ENCODE peak calls at places on chromosomes 2 and 18, in ten cellular contexts. One of them, this sample, is unnamed.

GRCh38 chr2:62465741-62466500 is 40.1 kb downstream of the TMEM17 start:
- DNase-seq in stomach: no peak
- DNase-seq in breast epithelium: no peak
- DNase-seq in suprapubic skin: no peak
- DNase-seq in HCT116: no peak
- DNase-seq in GM23338: peak; percentile 80
- DNase-seq in sigmoid colon: no peak
- DNase-seq in HL-60: no peak
- DNase-seq in HepG2: no peak
- DNase-seq in GM12892: no peak
- DNase-seq in this sample: no peak

GRCh38 chr2:211751853-211752252 is 786.7 kb downstream of the ERBB4 start:
- DNase-seq in GM12892: no peak
- DNase-seq in HCT116: no peak
- DNase-seq in breast epithelium: no peak
- DNase-seq in sigmoid colon: no peak
- DNase-seq in GM23338: no peak
- DNase-seq in HepG2: no peak
- DNase-seq in suprapubic skin: no peak
- DNase-seq in stomach: no peak
- DNase-seq in HL-60: no peak
- DNase-seq in this sample: no peak

GRCh38 chr2:47299555-47299954 is 103.4 kb upstream of the MSH2 start:
- DNase-seq in GM12892: no peak
- DNase-seq in sigmoid colon: no peak
- DNase-seq in HepG2: no peak
- DNase-seq in HL-60: no peak
- DNase-seq in HCT116: no peak
- DNase-seq in breast epithelium: no peak
- DNase-seq in stomach: no peak
- DNase-seq in suprapubic skin: no peak
- DNase-seq in GM23338: no peak
- DNase-seq in this sample: no peak

GRCh38 chr2:199690225-199690624 is 160.8 kb downstream of the FTCDNL1 start:
- DNase-seq in suprapubic skin: no peak
- DNase-seq in sigmoid colon: no peak
- DNase-seq in HCT116: no peak
- DNase-seq in GM12892: no peak
- DNase-seq in HepG2: no peak
- DNase-seq in stomach: no peak
- DNase-seq in breast epithelium: no peak
- DNase-seq in HL-60: no peak
- DNase-seq in GM23338: no peak
- DNase-seq in this sample: no peak

GRCh38 chr2:5140367-5140766 is 551.8 kb upstream of the SOX11 start:
- DNase-seq in GM23338: no peak
- DNase-seq in sigmoid colon: no peak
- DNase-seq in breast epithelium: no peak
- DNase-seq in HL-60: no peak
- DNase-seq in stomach: no peak
- DNase-seq in HepG2: no peak
- DNase-seq in HCT116: no peak
- DNase-seq in suprapubic skin: no peak
- DNase-seq in GM12892: no peak
- DNase-seq in this sample: no peak

GRCh38 chr18:12312936-12313335 is 4.9 kb downstream of the TUBB6 start:
- DNase-seq in GM23338: no peak
- DNase-seq in GM12892: no peak
- DNase-seq in breast epithelium: no peak
- DNase-seq in suprapubic skin: no peak
- DNase-seq in HL-60: no peak
- DNase-seq in HepG2: no peak
- DNase-seq in stomach: no peak
- DNase-seq in sigmoid colon: no peak
- DNase-seq in HCT116: no peak
- DNase-seq in this sample: no peak

GRCh38 chr2:50658883-50659282 is 373.0 kb downstream of the NRXN1 start:
- DNase-seq in suprapubic skin: no peak
- DNase-seq in HepG2: no peak
- DNase-seq in stomach: no peak
- DNase-seq in GM12892: no peak
- DNase-seq in HCT116: no peak
- DNase-seq in HL-60: no peak
- DNase-seq in GM23338: no peak
- DNase-seq in breast epithelium: no peak
- DNase-seq in sigmoid colon: no peak
- DNase-seq in this sample: no peak

GRCh38 chr2:51706220-51706619 is 674.3 kb upstream of the NRXN1 start:
- DNase-seq in GM12892: no peak
- DNase-seq in stomach: no peak
- DNase-seq in HCT116: no peak
- DNase-seq in HL-60: no peak
- DNase-seq in sigmoid colon: no peak
- DNase-seq in HepG2: no peak
- DNase-seq in GM23338: no peak
- DNase-seq in suprapubic skin: no peak
- DNase-seq in breast epithelium: no peak
- DNase-seq in this sample: no peak

GRCh38 chr2:88059979-88060906 is 4.7 kb upstream of the KRCC1 start:
- DNase-seq in sigmoid colon: no peak
- DNase-seq in GM23338: peak; percentile 77
- DNase-seq in HepG2: peak; percentile 60
- DNase-seq in breast epithelium: no peak
- DNase-seq in suprapubic skin: no peak
- DNase-seq in stomach: no peak
- DNase-seq in HL-60: peak; percentile 30
- DNase-seq in GM12892: peak; percentile 23
- DNase-seq in HCT116: peak; percentile 32
- DNase-seq in this sample: no peak

GRCh38 chr2:136101042-136101441 is 16.9 kb downstream of the CXCR4 start:
- DNase-seq in suprapubic skin: no peak
- DNase-seq in breast epithelium: no peak
- DNase-seq in GM12892: no peak
- DNase-seq in HL-60: no peak
- DNase-seq in stomach: no peak
- DNase-seq in HepG2: no peak
- DNase-seq in GM23338: no peak
- DNase-seq in sigmoid colon: no peak
- DNase-seq in HCT116: no peak
- DNase-seq in this sample: no peak

GRCh38 chr18:33201509-33201926 is 239.0 kb downstream of the CCDC178 start:
- DNase-seq in HCT116: no peak
- DNase-seq in HepG2: peak; percentile 22
- DNase-seq in HL-60: no peak
- DNase-seq in GM12892: no peak
- DNase-seq in stomach: no peak
- DNase-seq in GM23338: peak; percentile 89
- DNase-seq in breast epithelium: no peak
- DNase-seq in sigmoid colon: no peak
- DNase-seq in suprapubic skin: no peak
- DNase-seq in this sample: no peak

GRCh38 chr2:71807969-71808451 is 339.7 kb downstream of the CYP26B1 start:
- DNase-seq in suprapubic skin: peak; percentile 77
- DNase-seq in breast epithelium: no peak
- DNase-seq in stomach: no peak
- DNase-seq in HL-60: no peak
- DNase-seq in HCT116: no peak
- DNase-seq in GM12892: no peak
- DNase-seq in GM23338: no peak
- DNase-seq in HepG2: no peak
- DNase-seq in sigmoid colon: peak; percentile 87
- DNase-seq in this sample: no peak
- TF ChIP-seq POLR2AphosphoS5 in suprapubic skin: no peak
- TF ChIP-seq POLR2AphosphoS5 in breast epithelium: no peak
- TF ChIP-seq POLR2AphosphoS5 in stomach: peak; percentile 15
- TF ChIP-seq POLR2AphosphoS5 in HL-60: no peak
- TF ChIP-seq POLR2AphosphoS5 in HCT116: no peak
- TF ChIP-seq POLR2AphosphoS5 in GM12892: no peak
- TF ChIP-seq POLR2AphosphoS5 in GM23338: no peak
- TF ChIP-seq POLR2AphosphoS5 in HepG2: no peak
- TF ChIP-seq POLR2AphosphoS5 in sigmoid colon: peak; percentile 69
- TF ChIP-seq POLR2AphosphoS5 in this sample: no peak

DNA sequence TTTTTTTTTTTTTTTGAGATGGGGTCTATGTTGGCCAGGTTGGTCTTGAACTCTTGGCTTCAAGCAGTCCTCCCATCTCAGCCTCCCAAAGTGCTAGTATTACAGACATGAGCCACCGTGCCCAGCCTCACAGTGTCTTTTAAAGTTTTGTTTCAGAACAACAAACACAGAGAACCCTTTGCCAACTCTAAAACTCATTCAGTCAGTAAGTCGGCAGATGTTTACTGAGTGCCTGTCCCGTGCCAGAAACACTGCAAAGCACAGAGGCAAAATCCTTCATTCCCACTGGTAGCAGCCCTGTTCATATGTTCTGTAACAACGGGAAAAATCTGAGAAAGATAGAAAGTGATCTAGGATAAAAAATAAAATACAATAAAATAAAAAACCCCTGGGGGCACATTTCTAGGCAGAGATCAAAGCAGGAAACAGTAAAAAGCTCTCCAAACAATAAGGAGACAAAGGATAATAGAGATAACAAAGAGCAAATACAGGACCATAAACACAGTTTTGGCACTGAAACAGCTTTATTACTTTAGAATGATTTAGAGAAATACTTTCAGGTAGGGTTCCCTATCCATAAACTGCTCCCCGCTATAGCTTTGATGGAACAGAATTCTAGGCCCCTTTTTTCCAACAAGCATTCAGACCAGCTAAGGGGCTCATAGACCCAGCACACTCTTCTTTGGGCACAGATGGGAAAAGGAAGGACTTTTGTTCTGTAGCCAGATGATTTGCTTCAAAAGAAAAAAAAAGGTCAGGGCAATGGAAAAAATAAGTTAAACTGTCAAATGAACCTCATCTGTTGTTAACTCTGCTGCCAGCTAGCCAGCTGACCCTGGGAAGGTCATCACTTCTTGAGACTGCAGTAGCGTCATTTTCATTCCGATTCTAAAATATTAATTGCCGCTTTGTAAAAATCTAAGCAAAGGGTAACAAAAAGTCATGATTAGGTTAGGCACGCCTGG is 212.3 kb downstream of the CDH20 start:
- DNase-seq in breast epithelium: no peak
- DNase-seq in HCT116: no peak
- DNase-seq in HepG2: no peak
- DNase-seq in HL-60: no peak
- DNase-seq in stomach: no peak
- DNase-seq in suprapubic skin: no peak
- DNase-seq in GM12892: no peak
- DNase-seq in sigmoid colon: no peak
- DNase-seq in GM23338: no peak
- DNase-seq in this sample: no peak
- TF ChIP-seq POLR2AphosphoS5 in breast epithelium: no peak
- TF ChIP-seq POLR2AphosphoS5 in HCT116: no peak
- TF ChIP-seq POLR2AphosphoS5 in HepG2: no peak
- TF ChIP-seq POLR2AphosphoS5 in HL-60: no peak
- TF ChIP-seq POLR2AphosphoS5 in stomach: no peak
- TF ChIP-seq POLR2AphosphoS5 in suprapubic skin: no peak
- TF ChIP-seq POLR2AphosphoS5 in GM12892: no peak
- TF ChIP-seq POLR2AphosphoS5 in sigmoid colon: no peak
- TF ChIP-seq POLR2AphosphoS5 in GM23338: no peak
- TF ChIP-seq POLR2AphosphoS5 in this sample: no peak

DNA sequence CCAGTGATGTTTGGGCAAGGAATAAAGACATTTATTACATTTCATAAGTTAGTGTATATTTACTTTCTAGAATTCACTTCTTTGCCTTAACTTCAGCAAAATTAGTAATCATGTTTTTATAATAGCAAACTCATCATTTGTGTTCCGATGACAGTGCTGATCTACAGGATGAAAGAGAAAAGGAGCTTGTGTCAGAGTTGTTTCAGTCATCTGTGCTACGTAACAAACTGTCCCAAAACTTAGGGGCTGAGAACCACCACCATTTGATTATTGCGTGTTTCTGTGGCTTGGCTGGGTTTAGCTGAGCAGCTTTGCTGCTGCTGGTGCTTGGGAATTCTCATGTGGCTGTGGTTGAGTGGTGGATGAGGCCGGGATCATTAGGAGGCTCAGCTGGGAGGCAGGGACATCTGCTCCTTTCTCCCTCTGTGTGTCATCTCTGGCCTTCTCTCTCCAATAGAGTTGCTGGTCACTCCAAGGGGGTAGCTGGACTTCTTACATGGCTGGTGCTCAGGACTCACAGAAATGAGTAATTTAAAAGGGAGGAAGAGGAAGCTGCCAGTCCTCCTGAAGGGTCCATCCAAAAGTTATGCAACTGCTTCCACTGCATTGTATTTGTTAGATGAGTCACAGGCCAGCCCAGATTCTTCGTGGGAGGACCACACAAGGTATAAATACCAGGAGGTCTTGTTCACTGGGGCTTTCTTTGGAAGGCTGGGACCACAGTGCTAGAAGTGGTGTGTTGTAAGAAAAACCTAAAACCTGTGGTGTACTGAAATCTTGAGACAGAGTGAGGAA is 43.4 kb upstream of the HAAO start:
- DNase-seq in sigmoid colon: peak; percentile 92
- DNase-seq in GM23338: no peak
- DNase-seq in suprapubic skin: peak; percentile 81
- DNase-seq in HCT116: no peak
- DNase-seq in GM12892: no peak
- DNase-seq in breast epithelium: no peak
- DNase-seq in HL-60: peak; percentile 96
- DNase-seq in stomach: no peak
- DNase-seq in HepG2: peak; percentile 61
- DNase-seq in this sample: no peak
- TF ChIP-seq POLR2AphosphoS5 in sigmoid colon: peak; percentile 30
- TF ChIP-seq POLR2AphosphoS5 in GM23338: no peak
- TF ChIP-seq POLR2AphosphoS5 in suprapubic skin: no peak
- TF ChIP-seq POLR2AphosphoS5 in HCT116: no peak
- TF ChIP-seq POLR2AphosphoS5 in GM12892: no peak
- TF ChIP-seq POLR2AphosphoS5 in breast epithelium: peak; percentile 46
- TF ChIP-seq POLR2AphosphoS5 in HL-60: no peak
- TF ChIP-seq POLR2AphosphoS5 in stomach: peak; percentile 24
- TF ChIP-seq POLR2AphosphoS5 in HepG2: no peak
- TF ChIP-seq POLR2AphosphoS5 in this sample: no peak

DNA sequence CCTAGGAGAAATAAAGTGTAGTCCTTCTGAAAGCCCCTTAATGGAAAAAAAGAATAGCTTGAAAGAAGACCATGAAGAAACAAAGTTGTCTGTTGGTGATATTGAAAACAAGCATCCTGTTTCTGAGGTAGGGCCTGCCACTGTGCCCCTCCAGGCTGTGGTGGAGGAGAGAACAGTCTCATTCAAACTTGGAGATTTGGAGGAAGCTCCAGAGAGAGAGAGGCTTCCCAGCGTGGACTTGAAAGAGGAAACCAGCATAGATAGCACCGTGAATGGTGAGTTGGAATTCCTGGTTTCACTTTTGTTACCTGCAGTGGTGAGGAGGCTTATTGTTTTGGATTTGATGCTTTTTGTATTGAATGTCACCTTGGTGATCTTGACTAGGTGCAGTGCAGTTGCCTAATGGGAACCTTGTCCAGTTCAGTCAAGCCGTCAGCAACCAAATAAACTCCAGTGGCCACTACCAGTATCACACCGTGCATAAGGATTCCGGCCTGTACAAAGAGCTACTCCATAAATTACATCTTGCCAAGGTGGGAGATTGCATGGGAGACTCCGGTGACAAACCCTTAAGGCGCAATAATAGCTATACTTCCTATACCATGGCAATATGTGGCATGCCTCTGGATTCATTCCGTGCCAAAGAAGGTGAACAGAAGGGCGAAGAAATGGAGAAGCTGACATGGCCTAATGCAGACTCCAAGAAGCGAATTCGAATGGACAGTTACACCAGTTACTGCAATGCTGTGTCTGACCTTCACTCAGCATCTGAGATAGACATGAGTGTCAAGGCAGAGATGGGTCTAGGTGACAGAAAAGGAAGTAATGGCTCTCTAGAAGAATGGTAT is 13.3 kb downstream of the SLC20A1 start:
- DNase-seq in GM12892: no peak
- DNase-seq in stomach: no peak
- DNase-seq in HepG2: no peak
- DNase-seq in HCT116: no peak
- DNase-seq in breast epithelium: no peak
- DNase-seq in sigmoid colon: no peak
- DNase-seq in suprapubic skin: no peak
- DNase-seq in GM23338: no peak
- DNase-seq in HL-60: no peak
- DNase-seq in this sample: no peak
- TF ChIP-seq POLR2AphosphoS5 in GM12892: peak; percentile 81
- TF ChIP-seq POLR2AphosphoS5 in stomach: no peak
- TF ChIP-seq POLR2AphosphoS5 in HepG2: no peak
- TF ChIP-seq POLR2AphosphoS5 in HCT116: peak; percentile 42
- TF ChIP-seq POLR2AphosphoS5 in breast epithelium: no peak
- TF ChIP-seq POLR2AphosphoS5 in sigmoid colon: no peak
- TF ChIP-seq POLR2AphosphoS5 in suprapubic skin: no peak
- TF ChIP-seq POLR2AphosphoS5 in GM23338: no peak
- TF ChIP-seq POLR2AphosphoS5 in HL-60: no peak
- TF ChIP-seq POLR2AphosphoS5 in this sample: no peak